ENCODE peak calls at places on chromosomes 7 and 10, in six cellular contexts. One of them, this sample, is unnamed.

GRCh38 chr7:83161186-83161585 is 1.5 kb downstream of the PCLO start:
- DNase-seq in GM12878: no peak
- DNase-seq in HepG2: no peak
- DNase-seq in HCT116: no peak
- DNase-seq in H1: no peak
- DNase-seq in K562: no peak
- DNase-seq in this sample: peak; percentile 6

GRCh38 chr10:113017375-113017774 is 67.3 kb downstream of the TCF7L2 start:
- DNase-seq in HepG2: no peak
- DNase-seq in K562: no peak
- DNase-seq in GM12878: no peak
- DNase-seq in HCT116: no peak
- DNase-seq in H1: no peak
- DNase-seq in this sample: no peak

GRCh38 chr10:110850990-110851389 is 20.7 kb upstream of the PDCD4 start:
- DNase-seq in GM12878: no peak
- DNase-seq in HepG2: no peak
- DNase-seq in K562: no peak
- DNase-seq in HCT116: no peak
- DNase-seq in H1: no peak
- DNase-seq in this sample: no peak

GRCh38 chr10:89478739-89479116 is 56.7 kb downstream of the SLC16A12 start:
- DNase-seq in HCT116: no peak
- DNase-seq in H1: no peak
- DNase-seq in GM12878: no peak
- DNase-seq in K562: no peak
- DNase-seq in HepG2: no peak
- DNase-seq in this sample: no peak

GRCh38 chr10:10499839-10500238 is 517.8 kb upstream of the CELF2 start:
- DNase-seq in HepG2: no peak
- DNase-seq in H1: no peak
- DNase-seq in GM12878: no peak
- DNase-seq in HCT116: no peak
- DNase-seq in K562: no peak
- DNase-seq in this sample: peak; percentile 61

GRCh38 chr10:63099734-63100133 is 33.4 kb upstream of the NRBF2 start:
- DNase-seq in K562: no peak
- DNase-seq in H1: no peak
- DNase-seq in GM12878: no peak
- DNase-seq in HCT116: no peak
- DNase-seq in HepG2: no peak
- DNase-seq in this sample: no peak

GRCh38 chr7:4010206-4010605 is 671.9 kb upstream of the FOXK1 start:
- DNase-seq in K562: no peak
- DNase-seq in H1: no peak
- DNase-seq in HCT116: no peak
- DNase-seq in HepG2: no peak
- DNase-seq in GM12878: no peak
- DNase-seq in this sample: no peak

GRCh38 chr10:116787893-116788665 is 45.7 kb upstream of the HSPA12A start:
- DNase-seq in GM12878: no peak
- DNase-seq in K562: peak; percentile 68
- DNase-seq in HCT116: peak; percentile 58
- DNase-seq in H1: peak; percentile 61
- DNase-seq in HepG2: peak; percentile 41
- DNase-seq in this sample: peak; percentile 62

GRCh38 chr10:5552376-5553321 is 27.9 kb downstream of the CALML3 start:
- DNase-seq in K562: no peak
- DNase-seq in HCT116: no peak
- DNase-seq in H1: no peak
- DNase-seq in GM12878: no peak
- DNase-seq in HepG2: no peak
- DNase-seq in this sample: no peak

GRCh38 chr10:73647211-73647874 is 6.1 kb upstream of the MYOZ1 start:
- DNase-seq in HCT116: no peak
- DNase-seq in H1: peak; percentile 82
- DNase-seq in K562: no peak
- DNase-seq in GM12878: no peak
- DNase-seq in HepG2: no peak
- DNase-seq in this sample: peak; percentile 28

GRCh38 chr7:132190683-132191082 is 385.6 kb downstream of the PLXNA4 start:
- DNase-seq in HepG2: no peak
- DNase-seq in K562: no peak
- DNase-seq in H1: no peak
- DNase-seq in HCT116: no peak
- DNase-seq in GM12878: no peak
- DNase-seq in this sample: no peak

GRCh38 chr7:136890379-136890778 is 21.9 kb downstream of the CHRM2 start:
- DNase-seq in GM12878: no peak
- DNase-seq in H1: no peak
- DNase-seq in K562: no peak
- DNase-seq in HepG2: no peak
- DNase-seq in HCT116: no peak
- DNase-seq in this sample: no peak

GRCh38 chr10:60423920-60424319 is 34.2 kb upstream of the ANK3 start:
- DNase-seq in H1: no peak
- DNase-seq in GM12878: no peak
- DNase-seq in HepG2: no peak
- DNase-seq in HCT116: no peak
- DNase-seq in K562: no peak
- DNase-seq in this sample: no peak

GRCh38 chr7:101216001-101216859 is 1.2 kb downstream of the PLOD3 start:
- DNase-seq in H1: no peak
- DNase-seq in HepG2: no peak
- DNase-seq in K562: no peak
- DNase-seq in GM12878: no peak
- DNase-seq in HCT116: no peak
- DNase-seq in this sample: no peak

GRCh38 chr10:110488124-110488681 is 9.5 kb upstream of the DUSP5 start:
- DNase-seq in K562: no peak
- DNase-seq in HepG2: no peak
- DNase-seq in H1: no peak
- DNase-seq in GM12878: no peak
- DNase-seq in HCT116: no peak
- DNase-seq in this sample: peak; percentile 56

GRCh38 chr7:70706698-70707097 is 425.2 kb upstream of the GALNT17 start:
- DNase-seq in HCT116: no peak
- DNase-seq in GM12878: no peak
- DNase-seq in HepG2: no peak
- DNase-seq in H1: no peak
- DNase-seq in K562: no peak
- DNase-seq in this sample: no peak

DNA sequence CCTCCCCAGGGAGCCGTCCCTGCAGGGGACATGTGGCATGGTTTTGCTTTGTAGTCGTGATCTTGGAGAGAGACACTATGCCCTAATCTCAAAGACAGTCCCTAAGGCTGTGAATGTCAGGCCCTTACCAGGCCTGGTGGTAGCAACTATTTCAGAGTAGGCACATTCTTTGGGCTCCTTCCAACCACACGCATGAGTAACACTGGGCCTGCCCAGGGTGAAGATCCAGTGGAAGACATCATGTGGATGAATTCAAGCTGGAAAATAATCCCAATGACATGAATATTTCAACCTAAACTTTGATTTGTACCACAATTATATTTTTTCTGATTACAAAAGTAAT is 39.5 kb upstream of the INSIG1 start:
- DNase-seq in HCT116: no peak
- DNase-seq in H1: no peak
- DNase-seq in HepG2: no peak
- DNase-seq in K562: no peak
- DNase-seq in GM12878: no peak
- DNase-seq in this sample: peak; percentile 12
- TF ChIP-seq MAX in HCT116: no peak
- TF ChIP-seq MAX in H1: no peak
- TF ChIP-seq MAX in HepG2: no peak
- TF ChIP-seq MAX in K562: no peak
- TF ChIP-seq MAX in GM12878: no peak
- TF ChIP-seq MAX in this sample: no peak

GRCh38 chr10:108612485-108612884 is 1310.8 kb downstream of the XPNPEP1 start:
- DNase-seq in K562: no peak
- DNase-seq in H1: no peak
- DNase-seq in HepG2: no peak
- DNase-seq in HCT116: no peak
- DNase-seq in GM12878: no peak
- DNase-seq in this sample: no peak

GRCh38 chr10:108608860-108609259 is 1314.5 kb downstream of the XPNPEP1 start:
- DNase-seq in K562: no peak
- DNase-seq in HCT116: no peak
- DNase-seq in H1: no peak
- DNase-seq in HepG2: no peak
- DNase-seq in GM12878: no peak
- DNase-seq in this sample: no peak
- TF ChIP-seq EZH2 in K562: no peak
- TF ChIP-seq EZH2 in HCT116: no peak
- TF ChIP-seq EZH2 in H1: no peak
- TF ChIP-seq EZH2 in HepG2: no peak
- TF ChIP-seq EZH2 in GM12878: no peak
- TF ChIP-seq EZH2 in this sample: no peak

GRCh38 chr10:97400665-97401454 is at the start of gene RRP12:
- DNase-seq in K562: peak; percentile 88
- DNase-seq in GM12878: peak; percentile 93
- DNase-seq in H1: peak; percentile 84
- DNase-seq in HCT116: peak; percentile 98
- DNase-seq in HepG2: peak; percentile 99
- DNase-seq in this sample: peak; percentile 97
- TF ChIP-seq POLR2A in K562: peak; percentile 72
- TF ChIP-seq POLR2A in GM12878: peak; percentile 77
- TF ChIP-seq POLR2A in H1: peak; percentile 82
- TF ChIP-seq POLR2A in HCT116: peak; percentile 42
- TF ChIP-seq POLR2A in HepG2: peak; percentile 61
- TF ChIP-seq POLR2A in this sample: no peak

DNA sequence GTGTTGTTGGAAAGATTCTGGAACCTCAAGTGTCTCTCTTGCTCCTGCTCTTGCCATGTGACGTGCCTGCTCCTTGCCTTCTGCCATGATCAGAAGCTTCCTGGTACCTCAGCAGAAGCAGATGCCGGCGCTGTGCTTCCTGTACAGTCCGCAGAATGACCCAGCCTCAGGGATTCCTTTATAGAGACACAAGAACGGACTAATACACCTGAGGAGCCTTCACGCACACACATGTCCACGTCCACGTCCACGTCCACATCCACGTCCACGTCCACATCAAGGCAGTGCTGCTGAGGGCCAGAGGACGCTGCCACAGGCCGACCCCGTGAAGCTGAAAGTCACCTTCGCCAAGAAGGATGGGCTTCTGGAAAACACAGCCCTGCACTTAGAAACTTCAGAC is 190.1 kb downstream of the MAD1L1 start:
- DNase-seq in GM12878: no peak
- DNase-seq in K562: no peak
- DNase-seq in HCT116: no peak
- DNase-seq in HepG2: no peak
- DNase-seq in H1: no peak
- DNase-seq in this sample: no peak
- TF ChIP-seq MAX in GM12878: no peak
- TF ChIP-seq MAX in K562: no peak
- TF ChIP-seq MAX in HCT116: no peak
- TF ChIP-seq MAX in HepG2: no peak
- TF ChIP-seq MAX in H1: no peak
- TF ChIP-seq MAX in this sample: no peak

GRCh38 chr10:101146392-101147251 is 15.5 kb downstream of the TLX1 start:
- DNase-seq in GM12878: no peak
- DNase-seq in HepG2: no peak
- DNase-seq in K562: no peak
- DNase-seq in H1: no peak
- DNase-seq in HCT116: no peak
- DNase-seq in this sample: no peak
- TF ChIP-seq EZH2 in GM12878: no peak
- TF ChIP-seq EZH2 in HepG2: no peak
- TF ChIP-seq EZH2 in K562: no peak
- TF ChIP-seq EZH2 in H1: peak; percentile 98
- TF ChIP-seq EZH2 in HCT116: no peak
- TF ChIP-seq EZH2 in this sample: peak; percentile 89

GRCh38 chr10:3777876-3778707 is 6.9 kb downstream of the KLF6 start:
- DNase-seq in H1: no peak
- DNase-seq in HCT116: no peak
- DNase-seq in GM12878: no peak
- DNase-seq in HepG2: no peak
- DNase-seq in K562: no peak
- DNase-seq in this sample: peak; percentile 42

GRCh38 chr10:3774814-3775670 is 10.0 kb downstream of the KLF6 start:
- DNase-seq in H1: no peak
- DNase-seq in HCT116: peak; percentile 68
- DNase-seq in K562: peak; percentile 25
- DNase-seq in GM12878: no peak
- DNase-seq in HepG2: no peak
- DNase-seq in this sample: peak; percentile 85

GRCh38 chr10:3774018-3774813 is 10.8 kb downstream of the KLF6 start:
- DNase-seq in GM12878: no peak
- DNase-seq in HCT116: no peak
- DNase-seq in HepG2: no peak
- DNase-seq in K562: no peak
- DNase-seq in H1: no peak
- DNase-seq in this sample: peak; percentile 83

GRCh38 chr10:3776796-3777571 is 8.0 kb downstream of the KLF6 start:
- DNase-seq in GM12878: no peak
- DNase-seq in HCT116: peak; percentile 59
- DNase-seq in H1: no peak
- DNase-seq in HepG2: peak; percentile 58
- DNase-seq in K562: no peak
- DNase-seq in this sample: peak; percentile 78

GRCh38 chr10:3775671-3776551 is 9.1 kb downstream of the KLF6 start:
- DNase-seq in K562: no peak
- DNase-seq in GM12878: no peak
- DNase-seq in HepG2: no peak
- DNase-seq in H1: no peak
- DNase-seq in HCT116: peak; percentile 55
- DNase-seq in this sample: peak; percentile 65
- TF ChIP-seq POLR2A in K562: peak; percentile 70
- TF ChIP-seq POLR2A in GM12878: peak; percentile 84
- TF ChIP-seq POLR2A in HepG2: peak; percentile 64
- TF ChIP-seq POLR2A in H1: no peak
- TF ChIP-seq POLR2A in HCT116: no peak
- TF ChIP-seq POLR2A in this sample: no peak

GRCh38 chr7:118082506-118082905 is 101.5 kb upstream of the LSM8 start:
- DNase-seq in HepG2: no peak
- DNase-seq in GM12878: no peak
- DNase-seq in HCT116: no peak
- DNase-seq in H1: no peak
- DNase-seq in K562: no peak
- DNase-seq in this sample: no peak
- TF ChIP-seq MAX in HepG2: no peak
- TF ChIP-seq MAX in GM12878: no peak
- TF ChIP-seq MAX in HCT116: no peak
- TF ChIP-seq MAX in H1: no peak
- TF ChIP-seq MAX in K562: no peak
- TF ChIP-seq MAX in this sample: no peak